ENCODE peak calls at places on chromosomes 2 and 18, in four cellular contexts. N is A549, Z is sigmoid colon, M is SK-N-SH. U is an unnamed sample.

GRCh38 chr18:35680139-35680551 is 98.6 kb downstream of the GALNT1 start:
- DNase-seq in N (no peak), Z (no peak), M (no peak), U (no peak)

GRCh38 chr2:120576509-120577474 is 158.9 kb upstream of the GLI2 start:
- DNase-seq in Z (peak), N (no peak), M (peak), U (peak)

GRCh38 chr2:224400174-224400810 is 1.6 kb downstream of the FAM124B start:
- DNase-seq in M (no peak), N (no peak), Z (no peak), U (no peak)

GRCh38 chr18:57353137-57353939 is 981 bp downstream of the ST8SIA3 start:
- DNase-seq in Z (no peak), N (no peak), M (peak), U (no peak)

GRCh38 chr2:27807476-27807875 is 36.0 kb downstream of the MRPL33 start:
- DNase-seq in M (peak), Z (no peak), N (no peak), U (no peak)

GRCh38 chr2:168678153-168678853 is 124.1 kb upstream of the NOSTRIN start:
- DNase-seq in N (no peak), Z (no peak), M (no peak), U (no peak)

GRCh38 chr2:191533693-191534175 is 144.2 kb upstream of the NABP1 start:
- DNase-seq in N (no peak), M (no peak), Z (no peak), U (no peak)

GRCh38 chr2:10414591-10414990 is 33.5 kb downstream of the ODC1 start:
- DNase-seq in M (no peak), N (no peak), Z (no peak), U (no peak)

GRCh38 chr2:202736826-202737225 is 102.1 kb downstream of the FAM117B start:
- DNase-seq in M (no peak), N (no peak), Z (no peak), U (no peak)

GRCh38 chr18:43486462-43486861 is 209.2 kb upstream of the SYT4 start:
- DNase-seq in N (no peak), Z (no peak), M (no peak), U (no peak)

GRCh38 chr2:129103922-129104878 is 785.5 kb upstream of the HS6ST1 start:
- DNase-seq in N (no peak), Z (no peak), M (no peak), U (no peak)

GRCh38 chr2:220899492-220899891 is 672.6 kb downstream of the EPHA4 start:
- DNase-seq in M (no peak), N (no peak), Z (no peak), U (no peak)

GRCh38 chr18:80166725-80167124 is 57.7 kb downstream of the ADNP2 start:
- DNase-seq in M (no peak), N (no peak), Z (no peak), U (no peak)

GRCh38 chr2:223109341-223109740 is 57.4 kb downstream of the KCNE4 start:
- DNase-seq in Z (no peak), N (no peak), M (no peak), U (no peak)

GRCh38 chr2:191321861-191322662 is 76.9 kb downstream of the MYO1B start:
- DNase-seq in M (peak), Z (no peak), N (no peak), U (no peak)

DNA sequence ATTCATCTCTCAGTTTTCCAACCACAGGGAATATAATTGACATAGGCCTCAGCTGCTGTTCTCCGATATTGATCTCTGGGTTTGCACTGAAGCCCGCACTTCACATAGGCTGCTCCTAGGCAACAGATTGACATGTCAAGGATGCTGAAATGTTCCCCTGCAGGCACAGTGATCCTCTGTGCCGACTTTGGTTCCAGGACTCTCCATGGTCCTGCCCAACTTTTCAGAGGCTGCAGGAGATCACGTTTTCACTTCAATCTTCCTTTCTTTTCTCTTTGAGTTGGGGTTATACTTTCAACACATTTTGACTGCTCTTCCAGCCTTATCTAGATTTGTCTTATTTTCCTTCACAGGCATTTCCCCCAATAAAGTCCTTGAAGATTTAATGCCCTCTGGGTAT is 1361.0 kb downstream of the DSC3 start:
- DNase-seq in N (no peak), Z (no peak), M (no peak), U (no peak)
- TF ChIP-seq EP300 in N (no peak), Z (no peak), M (no peak), U (no peak)

DNA sequence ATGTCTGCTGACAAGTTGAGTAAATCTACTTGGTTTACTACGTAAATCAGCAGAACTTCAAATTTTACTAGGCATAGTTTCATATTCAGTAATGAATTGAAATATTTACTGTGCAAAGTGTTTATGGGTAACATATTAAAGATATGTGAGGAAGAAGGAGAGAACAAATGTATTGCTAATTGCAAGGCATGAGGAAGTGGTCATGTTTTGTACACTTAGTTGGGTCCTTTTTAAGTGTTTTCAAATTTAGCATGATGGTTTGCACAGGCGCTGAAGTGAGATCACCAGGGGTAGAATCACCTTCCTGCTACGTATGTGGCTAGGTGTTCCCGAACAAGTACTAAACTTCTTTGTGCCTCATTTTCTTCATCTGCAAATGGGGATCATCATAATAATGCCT is 1534.4 kb downstream of the LRP1B start:
- DNase-seq in Z (no peak), M (no peak), N (no peak), U (no peak)
- TF ChIP-seq EP300 in Z (no peak), M (no peak), N (no peak), U (no peak)

GRCh38 chr18:3402962-3403585 is 46.9 kb upstream of the TGIF1 start:
- DNase-seq in M (peak), N (no peak), Z (no peak), U (no peak)
- TF ChIP-seq EP300 in M (no peak), N (no peak), Z (no peak), U (no peak)

GRCh38 chr2:150125708-150126107 is 361.8 kb downstream of the RND3 start:
- DNase-seq in M (no peak), Z (no peak), N (peak), U (peak)

GRCh38 chr2:150127995-150128394 is 359.5 kb downstream of the RND3 start:
- DNase-seq in N (no peak), Z (no peak), M (no peak), U (no peak)

GRCh38 chr2:150127271-150127990 is 360.0 kb downstream of the RND3 start:
- DNase-seq in M (no peak), N (no peak), Z (no peak), U (no peak)

GRCh38 chr2:150126143-150126725 is 361.2 kb downstream of the RND3 start:
- DNase-seq in Z (no peak), N (no peak), M (no peak), U (no peak)

DNA sequence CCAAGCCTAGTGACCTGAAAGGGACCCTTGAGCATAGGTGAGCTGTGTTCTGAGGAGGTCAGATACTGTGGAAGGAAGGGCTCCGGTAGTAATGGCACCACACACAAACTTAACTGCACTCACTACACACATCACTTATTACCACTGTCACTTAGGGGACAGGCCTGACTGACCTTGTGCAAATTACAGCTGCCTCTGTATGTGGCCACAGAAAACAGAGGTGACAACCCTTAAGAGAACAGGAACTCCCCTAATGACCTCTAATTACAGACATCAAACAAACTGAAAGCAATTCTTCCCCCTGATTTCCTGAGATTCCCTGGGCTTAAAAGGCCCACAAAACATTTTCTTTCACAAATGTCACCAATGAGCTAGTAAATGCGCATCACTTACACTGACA is 360.6 kb downstream of the RND3 start:
- DNase-seq in Z (no peak), N (no peak), M (no peak), U (no peak)
- TF ChIP-seq EP300 in Z (no peak), N (no peak), M (no peak), U (no peak)

GRCh38 chr2:58369594-58369993 is 128.5 kb upstream of the FANCL start:
- DNase-seq in Z (no peak), N (no peak), M (no peak), U (no peak)

DNA sequence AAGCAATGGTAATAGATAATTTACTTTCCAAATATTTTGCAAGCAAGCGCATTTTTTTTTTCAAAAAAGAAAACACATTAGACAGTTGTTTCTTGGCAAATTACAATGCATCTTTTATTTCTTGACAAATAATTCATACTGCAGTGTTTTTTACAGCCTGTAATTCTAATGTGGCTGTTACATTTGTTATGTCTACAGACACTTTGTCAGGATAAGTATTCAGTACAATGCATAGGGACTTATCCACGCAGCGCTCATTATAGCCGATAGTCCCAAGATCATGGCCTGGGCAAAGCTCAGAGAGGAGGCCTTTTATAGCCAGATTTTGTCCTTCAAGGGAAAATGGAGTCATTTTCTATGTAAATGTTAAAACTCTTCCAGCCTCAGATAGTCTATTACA is 123.0 kb upstream of the FANCL start:
- DNase-seq in Z (no peak), M (no peak), N (no peak), U (no peak)
- TF ChIP-seq EP300 in Z (no peak), M (no peak), N (no peak), U (no peak)

DNA sequence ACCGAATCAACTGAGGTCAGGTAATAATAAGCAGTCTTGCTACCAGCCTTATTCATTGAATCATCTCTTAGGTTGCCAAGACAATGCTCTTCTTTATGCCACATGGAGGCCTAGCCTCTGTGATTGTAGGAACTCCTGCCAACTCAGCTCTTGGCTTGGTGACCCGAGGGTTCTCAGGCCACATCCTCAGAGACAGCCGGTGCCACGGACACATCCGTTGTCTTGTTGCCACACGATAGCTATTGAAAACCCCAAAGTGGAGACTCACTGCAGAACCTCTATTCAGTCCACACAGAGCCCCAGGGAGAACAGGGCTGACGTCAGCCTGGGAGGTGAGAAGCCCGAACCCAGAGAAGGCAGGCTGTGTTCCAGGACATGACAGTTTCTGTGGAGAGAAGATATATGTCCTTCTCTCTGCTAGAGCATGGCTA is 53.5 kb upstream of the TGFA start:
- DNase-seq in M (no peak), N (no peak), Z (no peak), U (no peak)
- TF ChIP-seq EP300 in M (no peak), N (no peak), Z (no peak), U (no peak)

DNA sequence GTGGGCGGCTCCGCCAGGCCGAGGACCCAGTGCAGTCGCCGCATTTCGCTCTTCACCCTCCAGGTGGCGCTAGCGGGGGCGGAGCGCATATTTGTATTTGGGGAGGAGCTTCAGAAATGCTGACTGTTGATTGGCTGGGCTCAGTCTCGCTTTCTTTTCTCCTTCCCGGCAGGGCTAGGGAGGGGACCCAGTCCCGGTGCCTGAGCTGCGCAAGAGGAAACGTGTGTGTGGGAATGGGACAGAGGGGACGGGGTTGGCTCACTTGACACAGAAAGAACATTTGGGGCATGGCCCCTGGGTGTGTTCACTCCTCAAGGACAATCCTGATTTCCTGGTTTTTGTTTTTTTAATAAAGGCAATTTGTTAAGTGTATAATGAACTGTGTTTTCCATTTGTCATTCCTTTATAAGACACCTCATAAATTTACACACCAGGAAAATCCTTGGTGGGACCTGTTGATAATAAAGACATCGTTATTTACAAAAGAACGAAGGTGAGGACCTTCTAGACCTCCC is 20.4 kb upstream of the DNMT3A start:
- DNase-seq in Z (peak), N (peak), M (peak), U (peak)
- TF ChIP-seq EP300 in Z (no peak), N (no peak), M (no peak), U (peak)

GRCh38 chr2:71130325-71131260 is at the start of gene MPHOSPH10:
- DNase-seq in N (peak), M (peak), Z (peak), U (peak)

GRCh38 chr2:71125506-71126294 is 4.3 kb downstream of the MCEE start:
- DNase-seq in Z (no peak), N (no peak), M (no peak), U (no peak)

GRCh38 chr2:71129891-71130324 is at the start of gene MCEE:
- DNase-seq in N (peak), M (peak), Z (peak), U (peak)

GRCh38 chr2:71129114-71129890 is 727 bp downstream of the MCEE start:
- DNase-seq in N (peak), Z (no peak), M (no peak), U (no peak)

GRCh38 chr2:71126957-71127356 is 3.1 kb downstream of the MCEE start:
- DNase-seq in N (no peak), M (no peak), Z (no peak), U (no peak)
- TF ChIP-seq EP300 in N (no peak), M (no peak), Z (no peak), U (no peak)